ENCODE peak calls at places on chromosome X, in seven cellular contexts. Z is NB4; B is COLO829; J is upper lobe of right lung; I is epithelial cell of esophagus; M is posterior cingulate gyrus; V is stimulated activated CD8-positive, alpha-beta memory T cell treated with anti-CD3 and anti-CD28 coated beads, Interleukin-2, amount 100 ng/mL, for 48 hours. T is an unnamed sample.

GRCh38 chrX:115901241-115901640 is 269.3 kb upstream of the AGTR2 start:
- DNase-seq in V (no peak), M (no peak), B (no peak), Z (no peak), J (no peak), I (no peak), T (no peak)

GRCh38 chrX:133593531-133593930 is 178.2 kb upstream of the GPC4 start:
- DNase-seq in M (no peak), B (no peak), V (no peak), Z (no peak), J (no peak), I (no peak), T (no peak)

GRCh38 chrX:97398030-97398551 is 514.4 kb downstream of the RPA4 start:
- DNase-seq in M (no peak), V (no peak), I (peak), J (no peak), Z (no peak), B (no peak), T (no peak)

GRCh38 chrX:32480019-32480418 is 731.3 kb downstream of the DMD start:
- DNase-seq in J (no peak), I (no peak), Z (no peak), M (no peak), B (no peak), V (no peak), T (no peak)

GRCh38 chrX:5528057-5528456 is 700.6 kb downstream of the NLGN4X start:
- DNase-seq in M (no peak), V (no peak), B (no peak), J (no peak), Z (no peak), I (no peak), T (no peak)

GRCh38 chrX:27915617-27916016 is 65.6 kb downstream of the DCAF8L1 start:
- DNase-seq in M (no peak), I (peak), J (no peak), B (no peak), V (no peak), Z (peak), T (no peak)

GRCh38 chrX:28586291-28586690 is 955 bp upstream of the IL1RAPL1 start:
- DNase-seq in V (no peak), Z (no peak), I (peak), B (no peak), M (peak), J (no peak), T (no peak)

GRCh38 chrX:43753637-43754036 is 97.5 kb downstream of the MAOA start:
- DNase-seq in I (no peak), J (no peak), V (no peak), M (no peak), B (peak), Z (no peak), T (no peak)

GRCh38 chrX:7158468-7158990 is 10.6 kb upstream of the PUDP start:
- DNase-seq in I (no peak), M (no peak), J (no peak), Z (no peak), B (peak), V (no peak), T (no peak)

GRCh38 chrX:78574306-78574705 is 84.8 kb downstream of the RTL3 start:
- DNase-seq in V (no peak), B (no peak), M (no peak), J (no peak), I (no peak), Z (no peak), T (no peak)

GRCh38 chrX:52574416-52575275 is 57.8 kb upstream of the XAGE1B start:
- DNase-seq in Z (peak), M (peak), I (peak), B (peak), J (no peak), V (no peak), T (no peak)

GRCh38 chrX:23803931-23804381 is 21.0 kb downstream of the SAT1 start:
- DNase-seq in Z (no peak), V (no peak), J (no peak), M (no peak), I (peak), B (peak), T (no peak)

GRCh38 chrX:9482408-9482807 is 17.6 kb downstream of the TBL1X start:
- DNase-seq in Z (no peak), B (no peak), V (no peak), M (no peak), I (peak), J (no peak), T (no peak)

GRCh38 chrX:47664737-47665136 is 5.8 kb upstream of the UXT start:
- DNase-seq in V (no peak), J (no peak), B (no peak), M (no peak), Z (no peak), I (no peak), T (no peak)

GRCh38 chrX:39907964-39908616 is 189.7 kb downstream of the BCOR start:
- DNase-seq in V (peak), I (peak), M (no peak), J (peak), Z (peak), B (peak), T (peak)

GRCh38 chrX:48945517-48946348 is 11.7 kb downstream of the OTUD5 start:
- DNase-seq in I (peak), B (peak), V (no peak), M (peak), J (peak), Z (peak), T (no peak)

GRCh38 chrX:11532291-11533075 is 133.2 kb downstream of the ARHGAP6 start:
- DNase-seq in Z (no peak), B (no peak), I (no peak), J (no peak), V (no peak), M (no peak), T (no peak)

GRCh38 chrX:19535481-19535880 is 20.2 kb upstream of the MAP3K15 start:
- DNase-seq in J (no peak), B (peak), M (no peak), I (peak), Z (peak), V (no peak), T (no peak)

GRCh38 chrX:3094261-3094660 is 53.0 kb downstream of the ARSF start:
- DNase-seq in Z (no peak), M (no peak), B (no peak), J (no peak), V (no peak), I (peak), T (no peak)

GRCh38 chrX:17788439-17788838 is 51.1 kb downstream of the SCML1 start:
- DNase-seq in B (peak), V (no peak), J (peak), Z (peak), M (peak), I (peak), T (no peak)

GRCh38 chrX:77275392-77275791 is 171.8 kb upstream of the FGF16 start:
- DNase-seq in M (no peak), J (no peak), I (no peak), B (no peak), Z (no peak), V (no peak), T (no peak)

GRCh38 chrX:24672701-24673190 is 21.0 kb upstream of the POLA1 start:
- DNase-seq in I (no peak), V (no peak), B (peak), Z (no peak), M (peak), J (no peak), T (no peak)

GRCh38 chrX:109959356-109959871 is 43.5 kb upstream of the TMEM164 start:
- DNase-seq in M (no peak), Z (peak), J (no peak), V (no peak), B (no peak), I (no peak), T (no peak)

GRCh38 chrX:136555694-136556093 is 23.7 kb downstream of the VGLL1 start:
- DNase-seq in J (no peak), V (no peak), Z (no peak), I (no peak), B (no peak), M (no peak), T (no peak)

T was measured in chondrocyte.